ENCODE peak calls at places on chromosomes 2 and 18, in ten cellular contexts. W is H1, Z is gastrocnemius medialis, B is esophagus squamous epithelium, O is prostate gland, F is ovary, H is body of pancreas, Q is heart left ventricle, I is thyroid gland, L is uterus. P is an unnamed sample.

GRCh38 chr2:101480764-101481163 is 5.9 kb upstream of the RFX8 start:
- DNase-seq in W (peak; percentile 13), Z (no peak), B (no peak), O (no peak), F (no peak), H (no peak), Q (no peak), I (no peak), L (no peak), P (no peak)

GRCh38 chr2:23630111-23630480 is 245.1 kb downstream of the KLHL29 start:
- DNase-seq in W (no peak), Z (no peak), B (no peak), O (no peak), F (no peak), H (no peak), Q (no peak), I (no peak), L (no peak), P (no peak)

GRCh38 chr2:224009605-224010330 is 29.3 kb downstream of the SERPINE2 start:
- DNase-seq in W (no peak), Z (no peak), B (no peak), O (no peak), F (no peak), H (no peak), Q (no peak), I (peak; percentile 12), L (no peak), P (no peak)

GRCh38 chr18:78522507-78522906 is 457.1 kb upstream of the SALL3 start:
- DNase-seq in W (no peak), Z (no peak), B (no peak), O (no peak), F (no peak), H (no peak), Q (no peak), I (no peak), L (no peak), P (no peak)

GRCh38 chr2:12397861-12398260 is 318.9 kb upstream of the TRIB2 start:
- DNase-seq in W (no peak), Z (no peak), B (no peak), O (no peak), F (no peak), H (no peak), Q (peak; percentile 18), I (no peak), L (no peak), P (no peak)

GRCh38 chr2:216006164-216006663 is 7.1 kb downstream of the MREG start:
- DNase-seq in W (peak; percentile 73), Z (no peak), B (no peak), O (peak; percentile 49), F (no peak), H (no peak), Q (no peak), I (no peak), L (peak; percentile 31), P (peak; percentile 38)

GRCh38 chr2:62382757-62383156 is 123.2 kb downstream of the TMEM17 start:
- DNase-seq in W (no peak), Z (no peak), B (no peak), O (no peak), F (no peak), H (no peak), Q (no peak), I (peak; percentile 7), L (no peak), P (no peak)

GRCh38 chr18:14969507-14969906 is 221.5 kb downstream of the ANKRD30B start:
- DNase-seq in W (peak; percentile 39), Z (no peak), B (no peak), O (no peak), F (no peak), H (no peak), Q (no peak), I (peak; percentile 29), L (no peak), P (no peak)

GRCh38 chr2:91839904-91840868 is 3031.0 kb upstream of the TEKT4 start:
- DNase-seq in W (no peak), Z (no peak), B (no peak), O (no peak), F (no peak), H (no peak), Q (no peak), I (no peak), L (no peak), P (no peak)

GRCh38 chr2:17800693-17801458 is 15.4 kb upstream of the MSGN1 start:
- DNase-seq in W (peak; percentile 23), Z (no peak), B (no peak), O (peak; percentile 52), F (no peak), H (peak; percentile 19), Q (no peak), I (no peak), L (no peak), P (no peak)

GRCh38 chr2:169546756-169547155 is 26.9 kb downstream of the FASTKD1 start:
- DNase-seq in W (no peak), Z (no peak), B (no peak), O (no peak), F (no peak), H (no peak), Q (no peak), I (no peak), L (no peak), P (no peak)

GRCh38 chr2:80579756-80580155 is 275.2 kb upstream of the LRRTM1 start:
- DNase-seq in W (no peak), Z (no peak), B (no peak), O (no peak), F (no peak), H (no peak), Q (no peak), I (no peak), L (no peak), P (no peak)

GRCh38 chr2:38427936-38428335 is 50.9 kb upstream of the ATL2 start:
- DNase-seq in W (no peak), Z (no peak), B (no peak), O (no peak), F (no peak), H (no peak), Q (no peak), I (peak; percentile 64), L (no peak), P (no peak)

DNA sequence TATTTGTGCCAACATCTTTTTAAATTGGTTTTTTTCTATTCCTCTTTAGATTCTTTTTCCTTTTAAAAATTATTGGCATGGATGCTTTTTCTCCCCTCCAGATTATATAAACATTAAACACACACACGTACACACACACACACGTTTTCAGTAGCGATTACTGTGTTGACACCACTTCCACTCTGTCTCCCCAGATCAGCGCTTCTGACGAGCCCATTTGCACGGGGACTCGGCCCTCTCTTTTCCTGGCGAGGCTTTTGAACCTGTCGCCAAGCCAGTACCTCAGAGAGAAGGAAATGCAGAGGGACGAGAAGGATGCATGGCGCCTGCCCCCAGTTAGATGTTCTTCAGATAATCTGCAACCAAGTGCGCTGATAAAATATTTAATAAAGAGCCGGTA is 1.1 kb upstream of the TBR1 start:
- DNase-seq in W (no peak), Z (no peak), B (no peak), O (no peak), F (no peak), H (no peak), Q (no peak), I (no peak), L (no peak), P (no peak)
- H3K4me3 ChIP-seq in W (peak overlapping the region; percentile 36), Z (peak overlapping the region; percentile 59), B (peak overlapping the region; percentile 52), O (peak overlapping the region; percentile 20), F (peak overlapping the region; percentile 41), H (no peak overlapping the region), Q (peak overlapping the region; percentile 42), I (no peak overlapping the region), L (no peak overlapping the region), P (peak overlapping the region; percentile 23)

DNA sequence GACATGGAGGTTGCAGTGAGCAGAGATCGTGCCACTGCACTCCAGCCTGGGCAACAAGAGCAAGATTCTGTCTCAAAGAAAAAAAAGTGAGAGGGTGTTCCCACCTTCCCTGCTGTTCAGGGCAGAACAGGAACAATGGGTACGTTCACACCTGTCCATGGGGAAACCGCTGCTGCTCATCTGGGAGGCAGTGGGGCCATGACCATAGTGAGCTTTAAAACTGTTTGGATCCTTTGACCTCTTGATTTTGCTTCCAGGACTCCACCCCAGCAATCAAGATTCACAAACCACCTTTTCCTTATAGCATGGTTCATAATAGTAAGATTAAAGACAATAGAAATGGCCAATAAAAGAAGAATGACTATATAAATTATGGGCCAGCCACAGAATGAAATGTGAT is 209.2 kb downstream of the ARL4C start:
- DNase-seq in W (no peak), Z (no peak), B (no peak), O (no peak), F (no peak), H (no peak), Q (no peak), I (no peak), L (no peak), P (no peak)
- TF ChIP-seq POLR2A in W (no peak), Z (no peak), B (no peak), O (no peak), F (no peak), H (no peak), Q (no peak), I (no peak), L (no peak), P (no peak)

DNA sequence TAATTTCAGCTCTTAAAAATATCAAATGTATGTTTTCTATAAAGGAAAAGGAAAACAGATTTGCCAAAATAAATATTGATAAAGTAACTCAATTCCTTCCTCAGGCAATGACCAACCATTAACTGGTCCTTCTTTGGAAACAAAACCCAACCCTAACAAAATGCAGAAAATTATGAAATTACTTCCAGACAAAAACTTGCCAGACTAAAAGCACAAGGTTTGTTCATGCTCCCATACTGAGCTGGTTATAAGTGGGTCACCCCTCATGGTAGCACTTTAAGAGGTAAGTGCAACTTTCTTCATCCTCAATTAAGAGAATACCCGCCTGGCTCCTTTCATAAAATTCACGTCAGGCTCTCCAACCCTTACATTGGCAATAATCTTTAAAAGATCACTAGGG is 31.1 kb upstream of the TTC32 start:
- DNase-seq in W (no peak), Z (no peak), B (no peak), O (no peak), F (no peak), H (no peak), Q (no peak), I (no peak), L (no peak), P (no peak)
- H3K4me3 ChIP-seq in W (no peak overlapping the region), Z (no peak overlapping the region), B (no peak overlapping the region), O (no peak overlapping the region), F (no peak overlapping the region), H (no peak overlapping the region), Q (no peak overlapping the region), I (no peak overlapping the region), L (no peak overlapping the region), P (no peak overlapping the region)

DNA sequence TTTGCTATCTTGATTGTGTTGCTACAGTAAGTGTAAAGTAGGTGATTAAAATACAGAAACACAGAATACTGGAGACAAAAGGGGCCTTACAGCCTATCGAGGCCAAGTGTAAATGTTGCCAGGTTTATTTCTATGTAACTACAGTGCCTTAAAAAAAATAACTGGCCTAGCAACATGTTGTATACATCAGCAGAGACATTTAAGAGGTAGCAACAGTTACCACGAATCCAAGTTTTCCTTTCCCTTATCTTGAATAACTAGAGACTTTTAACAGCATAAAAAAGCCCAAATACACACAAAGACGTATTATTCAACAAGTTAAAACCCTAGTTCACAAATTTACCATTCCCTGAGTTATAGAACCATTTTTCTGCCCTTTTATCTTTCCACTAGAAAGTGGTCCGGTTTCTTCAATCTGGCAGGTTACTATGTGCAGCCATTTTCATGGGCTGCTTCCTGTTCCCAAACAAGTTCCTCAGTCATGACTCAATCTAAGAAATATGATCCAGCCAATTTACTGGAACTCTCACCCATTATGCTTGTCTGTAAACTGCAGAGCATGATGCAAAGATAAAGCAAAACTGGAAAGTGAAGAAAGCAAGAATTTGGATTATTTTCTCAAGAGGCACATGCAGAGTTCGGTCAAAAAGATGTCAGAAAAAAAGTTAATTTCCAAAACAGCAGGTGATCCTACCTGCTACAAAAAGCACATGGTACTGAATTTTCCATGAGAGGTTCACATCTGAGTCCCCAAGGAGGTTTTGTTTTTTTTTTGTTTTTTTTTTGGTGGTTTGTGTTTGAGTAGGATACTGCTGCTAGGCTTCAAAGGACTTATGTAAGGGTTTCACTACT is 22.2 kb downstream of the NFE2L2 start:
- DNase-seq in W (no peak), Z (no peak), B (no peak), O (peak; percentile 70), F (no peak), H (peak; percentile 52), Q (no peak), I (no peak), L (no peak), P (no peak)
- TF ChIP-seq POLR2A in W (no peak), Z (no peak), B (no peak), O (no peak), F (no peak), H (no peak), Q (no peak), I (no peak), L (no peak), P (no peak)